ENCODE peak calls at places on chromosome 19, in ten cellular contexts. F is stimulated activated CD4-positive, alpha-beta T cell treated with anti-CD3 and anti-CD28 coated beads, TNF-alpha, amount 100 ng/mL, for 48 hours; W is iPS DF 6.9; H is lower leg skin; G is activated naive CD8-positive, alpha-beta T cell treated with anti-CD3 and anti-CD28 coated beads, Interleukin-2, amount 50 U/mL, for 24 hours; X is amniotic stem cell; I is fibroblast of pulmonary artery; L is astrocyte of the spinal cord; E is chondrocyte; P is GDM1. C is an unnamed sample.
A peak's percentile ranks its signal among the peaks of the same experiment; 100 is the strongest.

GRCh38 chr19:42090687-42091086 is 14.7 kb downstream of the ZNF574 start:
- DNase-seq in F (no peak), W (no peak), H (no peak), G (no peak), X (no peak), I (no peak), L (no peak), E (no peak), P (no peak), C (peak; percentile 57)

GRCh38 chr19:33621811-33622504 is at the start of gene CHST8:
- DNase-seq in F (no peak), W (no peak), H (no peak), G (no peak), X (peak; percentile 4), I (peak; percentile 16), L (no peak), E (peak; percentile 69), P (no peak), C (no peak)

GRCh38 chr19:48745208-48745995 is 1.3 kb downstream of the IZUMO1 start:
- DNase-seq in F (peak; percentile 29), W (no peak), H (no peak), G (peak; percentile 59), X (peak; percentile 16), I (peak; percentile 72), L (peak; percentile 66), E (no peak), P (no peak), C (peak; percentile 73)

GRCh38 chr19:53988981-53989380 is 2.5 kb upstream of the CACNG6 start:
- DNase-seq in F (no peak), W (no peak), H (no peak), G (no peak), X (no peak), I (no peak), L (no peak), E (no peak), P (no peak), C (no peak)

GRCh38 chr19:6693681-6694080 is 23.7 kb upstream of the TNFSF14 start:
- DNase-seq in F (no peak), W (no peak), H (no peak), G (no peak), X (no peak), I (no peak), L (no peak), E (peak; percentile 58), P (no peak), C (no peak)

GRCh38 chr19:39133431-39134270 is 8.1 kb downstream of the PAK4 start:
- DNase-seq in F (no peak), W (no peak), H (no peak), G (no peak), X (no peak), I (no peak), L (no peak), E (no peak), P (no peak), C (no peak)

GRCh38 chr19:35261356-35262100 is 7.2 kb upstream of the USF2 start:
- DNase-seq in F (no peak), W (no peak), H (peak; percentile 75), G (no peak), X (no peak), I (no peak), L (no peak), E (peak; percentile 38), P (no peak), C (peak; percentile 37)

GRCh38 chr19:12647490-12648071 is 19.0 kb downstream of the MAN2B1 start:
- DNase-seq in F (no peak), W (no peak), H (no peak), G (peak; percentile 59), X (no peak), I (peak; percentile 46), L (no peak), E (no peak), P (no peak), C (no peak)

GRCh38 chr19:35265126-35265995 is 3.4 kb upstream of the USF2 start:
- DNase-seq in F (no peak), W (no peak), H (peak; percentile 88), G (no peak), X (no peak), I (no peak), L (no peak), E (peak; percentile 54), P (no peak), C (no peak)

GRCh38 chr19:46714523-46715106 is 2.3 kb downstream of the PRKD2 start:
- DNase-seq in F (no peak), W (no peak), H (no peak), G (peak; percentile 65), X (no peak), I (no peak), L (no peak), E (no peak), P (no peak), C (peak; percentile 87)

GRCh38 chr19:46513461-46514236 is 18.0 kb upstream of the PNMA8B start:
- DNase-seq in F (peak; percentile 58), W (no peak), H (peak; percentile 97), G (peak; percentile 91), X (peak; percentile 40), I (peak; percentile 77), L (peak; percentile 64), E (peak; percentile 93), P (peak; percentile 33), C (peak; percentile 82)

GRCh38 chr19:27974082-27974513 is 1238.9 kb downstream of the UQCRFS1 start:
- DNase-seq in F (no peak), W (no peak), H (no peak), G (peak; percentile 12), X (no peak), I (peak; percentile 29), L (peak; percentile 24), E (no peak), P (no peak), C (no peak)

GRCh38 chr19:38430931-38431330 is 2.6 kb upstream of the RYR1 start:
- DNase-seq in F (no peak), W (no peak), H (no peak), G (no peak), X (no peak), I (no peak), L (no peak), E (no peak), P (no peak), C (no peak)

GRCh38 chr19:15671891-15672579 is 852 bp upstream of the CYP4F12 start:
- DNase-seq in F (no peak), W (no peak), H (no peak), G (no peak), X (no peak), I (no peak), L (no peak), E (no peak), P (no peak), C (no peak)

GRCh38 chr19:42203700-42204099 is 13.8 kb downstream of the DEDD2 start:
- DNase-seq in F (no peak), W (no peak), H (no peak), G (no peak), X (no peak), I (no peak), L (no peak), E (no peak), P (no peak), C (no peak)

GRCh38 chr19:29677001-29677781 is 11.9 kb downstream of the PLEKHF1 start:
- DNase-seq in F (no peak), W (no peak), H (peak; percentile 83), G (no peak), X (no peak), I (no peak), L (no peak), E (no peak), P (no peak), C (no peak)

GRCh38 chr19:10805075-10805757 is 30.8 kb downstream of the TMED1 start:
- DNase-seq in F (no peak), W (no peak), H (no peak), G (no peak), X (no peak), I (no peak), L (no peak), E (no peak), P (no peak), C (no peak)

GRCh38 chr19:36330226-36330625 is 48.8 kb downstream of the ZFP14 start:
- DNase-seq in F (no peak), W (no peak), H (peak; percentile 23), G (no peak), X (no peak), I (no peak), L (no peak), E (no peak), P (no peak), C (no peak)

GRCh38 chr19:13930402-13930801 is 7.8 kb downstream of the PODNL1 start:
- DNase-seq in F (no peak), W (no peak), H (no peak), G (no peak), X (no peak), I (no peak), L (no peak), E (no peak), P (no peak), C (no peak)

GRCh38 chr19:3336680-3337523 is 29.5 kb upstream of the NFIC start:
- DNase-seq in F (no peak), W (no peak), H (peak; percentile 97), G (no peak), X (no peak), I (peak; percentile 88), L (peak; percentile 75), E (no peak), P (no peak), C (no peak)

GRCh38 chr19:1967087-1967608 is 26.2 kb downstream of the CSNK1G2 start:
- DNase-seq in F (no peak), W (no peak), H (no peak), G (peak; percentile 38), X (no peak), I (no peak), L (no peak), E (no peak), P (no peak), C (peak; percentile 75)

GRCh38 chr19:32519023-32519422 is 62.0 kb upstream of the PDCD5 start:
- DNase-seq in F (no peak), W (no peak), H (no peak), G (no peak), X (no peak), I (peak; percentile 59), L (no peak), E (no peak), P (no peak), C (no peak)

GRCh38 chr19:2014731-2015610 is 543 bp downstream of the BTBD2 start:
- DNase-seq in F (no peak), W (no peak), H (no peak), G (peak; percentile 31), X (no peak), I (no peak), L (no peak), E (peak; percentile 91), P (no peak), C (peak; percentile 49)

GRCh38 chr19:40717325-40717879 is 490 bp downstream of the ITPKC start:
- DNase-seq in F (no peak), W (no peak), H (peak; percentile 92), G (peak; percentile 18), X (no peak), I (peak; percentile 39), L (no peak), E (no peak), P (no peak), C (no peak)

GRCh38 chr19:44753932-44754742 is 5.6 kb downstream of the BCL3 start:
- DNase-seq in F (peak; percentile 75), W (no peak), H (peak; percentile 98), G (peak; percentile 88), X (no peak), I (peak; percentile 90), L (peak; percentile 92), E (no peak), P (peak; percentile 64), C (peak; percentile 91)

GRCh38 chr19:18879579-18880373 is 16.2 kb downstream of the CERS1 start:
- DNase-seq in F (peak; percentile 14), W (no peak), H (no peak), G (peak; percentile 40), X (no peak), I (peak; percentile 20), L (no peak), E (no peak), P (peak; percentile 30), C (no peak)

GRCh38 chr19:29079331-29079730 is 133.6 kb downstream of the UQCRFS1 start:
- DNase-seq in F (no peak), W (no peak), H (no peak), G (no peak), X (no peak), I (no peak), L (no peak), E (no peak), P (no peak), C (no peak)

GRCh38 chr19:4707956-4708650 is 15.5 kb downstream of the DPP9 start:
- DNase-seq in F (no peak), W (no peak), H (no peak), G (no peak), X (no peak), I (peak; percentile 39), L (peak; percentile 68), E (no peak), P (no peak), C (no peak)